ENCODE peak calls at places on chromosomes 4 and X, in five cellular contexts. H is iPS-NIHi11, K is dermis blood vessel endothelial cell, N is memory B cell, B is astrocyte of the hippocampus. M is an unnamed sample.

GRCh38 chr4:38169524-38169923 is 209.3 kb downstream of the PTTG2 start:
- DNase-seq in N (no peak), H (no peak), B (no peak), K (no peak), M (no peak)

GRCh38 chr4:99855677-99856076 is 38.5 kb downstream of the LAMTOR3 start:
- DNase-seq in B (no peak), H (no peak), K (no peak), N (peak), M (no peak)

GRCh38 chr4:128844931-128845330 is 35.4 kb downstream of the JADE1 start:
- DNase-seq in B (no peak), N (no peak), H (no peak), K (no peak), M (no peak)

GRCh38 chr4:116926631-116927295 is 158.6 kb downstream of the TRAM1L1 start:
- DNase-seq in N (no peak), K (no peak), H (no peak), B (peak), M (peak)

GRCh38 chrX:120309873-120310730 is 1.2 kb downstream of the TMEM255A start:
- DNase-seq in K (no peak), H (peak), B (peak), N (no peak), M (peak)

GRCh38 chr4:144572660-144573059 is 73.3 kb upstream of the HHIP start:
- DNase-seq in B (no peak), H (no peak), N (no peak), K (no peak), M (no peak)

GRCh38 chrX:24515447-24515846 is 50.4 kb downstream of the PDK3 start:
- DNase-seq in N (no peak), B (peak), K (peak), H (no peak), M (peak)

GRCh38 chr4:125492957-125493356 is 178.2 kb downstream of the FAT4 start:
- DNase-seq in K (no peak), H (no peak), N (no peak), B (no peak), M (no peak)

GRCh38 chr4:174717788-174718187 is 111.3 kb downstream of the GLRA3 start:
- DNase-seq in B (no peak), H (no peak), N (no peak), K (no peak), M (no peak)

GRCh38 chr4:56372774-56373173 is 14.5 kb downstream of the AASDH start:
- DNase-seq in H (no peak), K (no peak), N (no peak), B (no peak), M (no peak)

GRCh38 chr4:176002007-176002623 is 63.5 kb upstream of the WDR17 start:
- DNase-seq in N (peak), B (peak), K (no peak), H (peak), M (peak)

GRCh38 chr4:86536166-86536565 is 57.9 kb upstream of the PTPN13 start:
- DNase-seq in K (no peak), B (no peak), H (no peak), N (no peak), M (no peak)

GRCh38 chr4:127498366-127498765 is 134.4 kb upstream of the INTU start:
- DNase-seq in K (no peak), B (no peak), H (no peak), N (no peak), M (no peak)

GRCh38 chr4:170990989-170991589 is 822.1 kb upstream of the GALNTL6 start:
- DNase-seq in H (peak), B (peak), K (no peak), N (no peak), M (no peak)

GRCh38 chr4:2930135-2930805 is 32.9 kb downstream of the NOP14 start:
- DNase-seq in N (no peak), B (no peak), K (no peak), H (no peak), M (no peak)

GRCh38 chrX:12339921-12340320 is 201.6 kb downstream of the FRMPD4 start:
- DNase-seq in B (no peak), N (no peak), H (no peak), K (no peak), M (no peak)

GRCh38 chr4:152036626-152037025 is 275.8 kb upstream of the GATB start:
- DNase-seq in H (no peak), N (no peak), K (no peak), B (no peak), M (no peak)

GRCh38 chrX:18422886-18423285 is 2.5 kb upstream of the CDKL5 start:
- DNase-seq in K (no peak), B (no peak), H (no peak), N (no peak), M (no peak)

GRCh38 chr4:76690906-76691275 is 207.1 kb downstream of the SOWAHB start:
- DNase-seq in K (no peak), H (no peak), N (no peak), B (no peak), M (peak)

GRCh38 chr4:575281-576141 is 584 bp downstream of the TMEM271 start:
- DNase-seq in N (no peak), H (peak), K (peak), B (peak), M (peak)

GRCh38 chr4:54085284-54085683 is 14.7 kb upstream of the GSX2 start:
- DNase-seq in H (no peak), K (peak), B (peak), N (no peak), M (peak)

GRCh38 chr4:29326816-29327215 is 1393.4 kb upstream of the PCDH7 start:
- DNase-seq in N (no peak), H (no peak), K (peak), B (no peak), M (no peak)

GRCh38 chrX:139758809-139759208 is 50.8 kb upstream of the MCF2 start:
- DNase-seq in H (no peak), N (no peak), K (peak), B (no peak), M (no peak)

GRCh38 chr4:118033148-118034060 is 882 bp upstream of the NDST3 start:
- DNase-seq in N (no peak), B (peak), K (peak), H (peak), M (peak)

GRCh38 chr4:80073362-80074008 is 456 bp upstream of the ANTXR2 start:
- DNase-seq in H (no peak), B (no peak), N (peak), K (no peak), M (no peak)

GRCh38 chr4:104772849-104773248 is 278.2 kb upstream of the CXXC4 start:
- DNase-seq in K (no peak), N (no peak), H (no peak), B (no peak), M (no peak)

GRCh38 chr4:180057198-180057821 is 2185.9 kb upstream of the TENM3 start:
- DNase-seq in K (no peak), B (peak), N (no peak), H (peak), M (peak)

GRCh38 chr4:5845035-5845905 is 47.6 kb downstream of the CRMP1 start:
- DNase-seq in K (no peak), N (no peak), B (no peak), H (peak), M (peak)

GRCh38 chr4:1364217-1364616 is 17.2 kb downstream of the UVSSA start:
- DNase-seq in B (no peak), H (no peak), K (no peak), N (no peak), M (no peak)

GRCh38 chr4:77007358-77008230 is 58.0 kb downstream of the SEPTIN11 start:
- DNase-seq in H (peak), N (no peak), K (peak), B (peak), M (no peak)

GRCh38 chrX:151923648-151924047 is 11.0 kb downstream of the MAGEA4 start:
- DNase-seq in B (no peak), N (no peak), K (no peak), H (no peak), M (no peak)

GRCh38 chrX:28847423-28847822 is 260.2 kb downstream of the IL1RAPL1 start:
- DNase-seq in H (peak), B (peak), N (no peak), K (no peak), M (no peak)

GRCh38 chr4:113179996-113180395 is 130.5 kb downstream of the ANK2 start:
- DNase-seq in H (no peak), N (no peak), K (no peak), B (peak), M (no peak)

GRCh38 chr4:65559270-65559669 is 111.0 kb downstream of the EPHA5 start:
- DNase-seq in B (no peak), H (peak), K (no peak), N (no peak), M (peak)

GRCh38 chrX:103730147-103730546 is 19.4 kb downstream of the TMEM31 start:
- DNase-seq in N (no peak), K (peak), H (no peak), B (no peak), M (peak)

GRCh38 chr4:185683896-185684295 is 128.1 kb downstream of the SORBS2 start:
- DNase-seq in B (no peak), N (no peak), K (no peak), H (no peak), M (no peak)

GRCh38 chr4:5203925-5204324 is 152.6 kb downstream of the STK32B start:
- DNase-seq in N (no peak), K (no peak), B (no peak), H (no peak), M (no peak)

GRCh38 chr4:89556596-89557305 is 249.2 kb upstream of the GPRIN3 start:
- DNase-seq in N (no peak), B (no peak), K (peak), H (no peak), M (peak)

GRCh38 chr4:107916623-107917022 is 14.7 kb upstream of the CYP2U1 start:
- DNase-seq in H (no peak), K (no peak), N (no peak), B (no peak), M (no peak)

M was measured in NCI-H69.